ENCODE peak calls at places on chromosomes 13 and 19, in nine cellular contexts. X is psoas muscle, Z is A673, Y is AG10803, J is aorta, G is brain microvascular endothelial cell, Q is left lung, I is AG04449, R is spleen. S is an unnamed sample.

GRCh38 chr19:3119071-3119781 is 16.6 kb upstream of the GNA15 start:
- DNase-seq in X (no peak), Z (no peak), Y (no peak), J (no peak), G (no peak), Q (no peak), I (no peak), R (no peak), S (no peak)

GRCh38 chr13:100512422-100512821 is 76.2 kb downstream of the GGACT start:
- DNase-seq in X (no peak), Z (no peak), Y (no peak), J (no peak), G (peak), Q (no peak), I (no peak), R (no peak), S (no peak)

GRCh38 chr19:55460670-55461258 is 678 bp downstream of the ISOC2 start:
- DNase-seq in X (peak), Z (peak), Y (peak), J (peak), G (peak), Q (peak), I (no peak), R (peak), S (peak)

GRCh38 chr19:44635581-44636438 is 7.9 kb upstream of the PVR start:
- DNase-seq in X (no peak), Z (no peak), Y (peak), J (no peak), G (no peak), Q (no peak), I (no peak), R (no peak), S (peak)

GRCh38 chr19:2167896-2168618 is 4.3 kb downstream of the DOT1L start:
- DNase-seq in X (peak), Z (no peak), Y (peak), J (peak), G (no peak), Q (peak), I (no peak), R (peak), S (peak)

GRCh38 chr19:5369962-5370367 is 29.4 kb upstream of the PTPRS start:
- DNase-seq in X (peak), Z (peak), Y (no peak), J (no peak), G (peak), Q (no peak), I (no peak), R (peak), S (peak)

GRCh38 chr13:97119899-97120745 is 102.0 kb upstream of the MBNL2 start:
- DNase-seq in X (no peak), Z (no peak), Y (peak), J (no peak), G (peak), Q (no peak), I (no peak), R (no peak), S (no peak)

GRCh38 chr19:58562126-58563033 is 4.0 kb upstream of the UBE2M start:
- DNase-seq in X (peak), Z (peak), Y (peak), J (peak), G (no peak), Q (peak), I (no peak), R (peak), S (peak)

GRCh38 chr13:33379597-33379996 is 94.0 kb upstream of the STARD13 start:
- DNase-seq in X (no peak), Z (no peak), Y (no peak), J (no peak), G (no peak), Q (no peak), I (no peak), R (no peak), S (no peak)

GRCh38 chr19:24029941-24030636 is 56.9 kb upstream of the ZNF254 start:
- DNase-seq in X (no peak), Z (no peak), Y (no peak), J (no peak), G (no peak), Q (no peak), I (no peak), R (peak), S (no peak)

GRCh38 chr19:19461671-19462622 is 53.4 kb downstream of the TSSK6 start:
- DNase-seq in X (peak), Z (peak), Y (no peak), J (peak), G (no peak), Q (peak), I (no peak), R (peak), S (peak)

GRCh38 chr19:15564534-15565168 is 50.4 kb upstream of the CYP4F8 start:
- DNase-seq in X (no peak), Z (no peak), Y (no peak), J (peak), G (no peak), Q (no peak), I (no peak), R (peak), S (no peak)

GRCh38 chr19:51948979-51949378 is 21.7 kb downstream of the ZNF613 start:
- DNase-seq in X (no peak), Z (peak), Y (peak), J (peak), G (peak), Q (peak), I (no peak), R (no peak), S (peak)
- H3K4me3 ChIP-seq in X (no peak), Z (no peak), Y (peak), J (no peak), G (peak), Q (peak), I (peak), R (peak), S (peak)

GRCh38 chr19:7729211-7729610 is 2.7 kb downstream of the CLEC4G start:
- DNase-seq in X (no peak), Z (no peak), Y (no peak), J (no peak), G (no peak), Q (no peak), I (no peak), R (no peak), S (no peak)

GRCh38 chr19:7731218-7731595 is 703 bp downstream of the CLEC4G start:
- DNase-seq in X (no peak), Z (no peak), Y (no peak), J (peak), G (no peak), Q (no peak), I (no peak), R (peak), S (no peak)

GRCh38 chr19:7731615-7732014 is 295 bp downstream of the CLEC4G start:
- DNase-seq in X (no peak), Z (no peak), Y (no peak), J (no peak), G (no peak), Q (no peak), I (no peak), R (no peak), S (no peak)

GRCh38 chr19:7730286-7731217 is 1.4 kb downstream of the CLEC4G start:
- DNase-seq in X (no peak), Z (no peak), Y (no peak), J (no peak), G (no peak), Q (no peak), I (no peak), R (no peak), S (no peak)

GRCh38 chr19:7729831-7730285 is 2.1 kb downstream of the CLEC4G start:
- DNase-seq in X (no peak), Z (no peak), Y (no peak), J (no peak), G (no peak), Q (no peak), I (no peak), R (peak), S (no peak)
- H3K4me3 ChIP-seq in X (no peak), Z (no peak), Y (no peak), J (no peak), G (no peak), Q (no peak), I (no peak), R (no peak), S (no peak)

GRCh38 chr19:41341669-41342490 is 11.8 kb downstream of the TGFB1 start:
- DNase-seq in X (no peak), Z (no peak), Y (no peak), J (no peak), G (no peak), Q (no peak), I (no peak), R (peak), S (no peak)
- H3K4me3 ChIP-seq in X (no peak), Z (no peak), Y (no peak), J (no peak), G (no peak), Q (no peak), I (no peak), R (no peak), S (no peak)

DNA sequence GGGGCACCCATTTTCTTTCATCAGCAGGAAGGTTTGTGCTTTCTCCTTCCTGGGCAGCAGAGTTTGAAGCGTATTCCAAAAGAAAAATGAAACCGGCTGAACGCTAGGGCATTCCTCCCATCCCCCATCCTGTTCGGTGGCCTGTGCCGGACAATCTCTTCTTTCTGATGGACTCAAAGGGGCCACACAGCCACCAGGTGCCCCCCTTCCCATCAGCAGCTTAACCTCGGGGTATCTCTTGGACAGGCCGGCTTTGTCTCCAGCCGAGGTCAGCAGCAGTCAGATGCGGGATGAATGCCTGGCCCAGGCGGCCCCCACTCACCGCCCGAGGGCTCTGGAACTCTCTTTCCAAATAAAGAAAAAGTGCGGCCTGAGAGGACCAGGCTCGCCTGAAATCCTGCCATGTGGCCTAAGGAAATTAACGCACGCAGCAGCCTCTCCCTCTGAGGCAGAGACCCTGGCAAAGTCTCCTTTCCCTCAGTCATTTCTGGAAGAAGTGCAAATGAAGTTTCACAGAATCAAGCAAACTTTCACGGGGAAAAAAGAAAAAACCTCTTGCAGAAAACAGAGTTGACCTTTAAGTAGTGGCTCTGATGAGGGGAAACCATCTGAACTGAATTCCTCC is 67.8 kb downstream of the RASA3 start:
- DNase-seq in X (peak), Z (no peak), Y (peak), J (no peak), G (no peak), Q (no peak), I (no peak), R (peak), S (peak)
- H3K4me3 ChIP-seq in X (peak), Z (no peak), Y (peak), J (peak), G (peak), Q (peak), I (peak), R (peak), S (peak)

DNA sequence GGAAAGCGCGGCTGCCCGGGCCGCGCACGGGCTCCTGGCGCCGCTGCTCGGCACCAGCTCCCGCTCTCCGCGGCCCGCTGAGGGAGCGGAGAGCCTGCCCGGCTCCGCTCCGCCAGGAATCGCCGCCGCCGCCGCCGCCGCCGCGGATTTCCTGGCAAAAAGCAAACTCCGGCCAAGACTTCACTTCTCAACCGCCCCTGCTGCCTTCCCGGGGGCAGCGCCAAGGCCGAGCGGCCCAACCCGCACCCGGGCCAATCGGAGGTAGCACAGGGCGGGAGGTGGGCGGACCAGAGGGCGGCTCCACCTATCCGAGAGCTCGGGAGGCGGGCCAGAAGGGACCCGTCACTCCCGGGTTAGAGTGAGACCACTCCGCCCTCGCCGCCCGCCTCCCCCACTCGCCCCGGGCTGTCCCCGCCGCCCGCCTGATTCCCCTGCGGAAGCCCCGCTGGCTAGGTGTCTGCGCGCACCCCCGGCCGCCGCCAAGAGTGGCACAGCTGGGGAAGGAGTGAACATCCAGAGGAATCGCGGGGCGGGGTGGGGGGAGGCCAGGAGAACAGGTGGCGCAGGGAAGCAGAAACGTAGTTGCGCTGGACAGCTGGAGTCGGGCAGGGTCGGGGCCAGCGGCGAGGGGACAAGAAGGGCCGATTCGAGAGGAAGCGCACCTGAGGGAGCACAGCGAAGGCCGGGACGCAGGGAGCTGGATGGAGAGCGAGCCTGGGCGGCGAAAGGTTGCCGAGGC is at the start of gene LNX2:
- DNase-seq in X (peak), Z (peak), Y (peak), J (peak), G (peak), Q (peak), I (peak), R (peak), S (peak)
- H3K4me3 ChIP-seq in X (peak), Z (peak), Y (peak), J (peak), G (peak), Q (peak), I (peak), R (peak), S (peak)

GRCh38 chr13:112954488-112955270 is 14.3 kb upstream of the MCF2L start:
- DNase-seq in X (no peak), Z (no peak), Y (no peak), J (no peak), G (no peak), Q (no peak), I (no peak), R (peak), S (no peak)

GRCh38 chr13:112952759-112953541 is 16.1 kb upstream of the MCF2L start:
- DNase-seq in X (no peak), Z (no peak), Y (no peak), J (no peak), G (no peak), Q (no peak), I (no peak), R (peak), S (no peak)

GRCh38 chr13:112951674-112952371 is 17.2 kb upstream of the MCF2L start:
- DNase-seq in X (no peak), Z (no peak), Y (no peak), J (no peak), G (no peak), Q (no peak), I (no peak), R (no peak), S (no peak)

GRCh38 chr13:112955271-112955937 is 13.6 kb upstream of the MCF2L start:
- DNase-seq in X (no peak), Z (no peak), Y (no peak), J (no peak), G (no peak), Q (no peak), I (no peak), R (no peak), S (no peak)

DNA sequence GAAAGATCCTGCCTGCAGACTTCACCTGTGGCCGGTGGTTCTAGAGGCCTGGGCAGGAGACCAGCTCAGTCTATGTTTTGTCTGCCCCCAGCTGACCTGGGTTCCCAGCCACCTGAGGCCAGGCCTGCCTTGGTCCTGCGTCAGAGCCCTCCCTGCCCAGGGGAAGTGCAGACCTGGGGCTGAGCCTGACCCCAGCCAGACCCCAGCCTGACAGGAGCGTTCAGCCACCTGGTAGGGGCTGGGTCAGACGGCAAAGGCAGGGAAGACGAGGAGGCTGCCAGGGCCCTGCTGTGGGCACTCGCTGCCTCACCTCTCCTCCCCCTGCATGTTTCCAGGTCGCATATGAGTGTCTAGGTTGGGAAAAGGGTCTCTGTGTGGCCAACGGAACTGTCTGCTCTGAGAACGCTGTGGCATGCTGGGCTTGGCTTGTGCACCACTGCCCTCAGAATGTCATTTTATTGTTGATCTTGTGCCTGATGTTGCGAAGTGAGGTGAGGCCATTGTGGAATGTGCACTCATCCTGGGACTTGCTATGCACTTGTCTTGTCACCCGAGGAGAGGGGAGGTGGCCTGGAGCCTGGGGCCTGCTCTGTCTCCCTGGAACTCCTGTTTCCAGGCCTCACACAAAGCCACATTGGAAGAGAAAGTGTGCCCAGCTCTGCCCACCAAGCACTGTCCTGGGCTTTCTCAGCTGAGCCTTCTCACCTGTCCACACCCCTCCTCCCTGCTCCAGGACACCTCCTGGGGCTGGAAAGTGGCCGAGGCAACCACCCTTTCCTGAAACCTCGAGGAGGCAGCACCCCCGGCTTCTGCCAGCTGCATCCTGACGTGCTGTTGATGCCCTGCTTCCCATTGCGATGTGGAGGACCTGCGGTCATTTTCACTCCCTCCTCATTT is 15.2 kb upstream of the MCF2L start:
- DNase-seq in X (no peak), Z (no peak), Y (no peak), J (no peak), G (no peak), Q (no peak), I (no peak), R (peak), S (no peak)
- H3K4me3 ChIP-seq in X (no peak), Z (no peak), Y (no peak), J (no peak), G (no peak), Q (no peak), I (no peak), R (no peak), S (no peak)

GRCh38 chr19:38663156-38663651 is 15.8 kb downstream of the ACTN4 start:
- DNase-seq in X (no peak), Z (no peak), Y (no peak), J (no peak), G (no peak), Q (no peak), I (no peak), R (peak), S (no peak)
- H3K4me3 ChIP-seq in X (peak), Z (no peak), Y (no peak), J (no peak), G (no peak), Q (no peak), I (no peak), R (no peak), S (no peak)

GRCh38 chr13:63463782-63464610 is 2048.3 kb upstream of the PCDH20 start:
- DNase-seq in X (no peak), Z (no peak), Y (no peak), J (no peak), G (no peak), Q (no peak), I (no peak), R (no peak), S (no peak)
- H3K4me3 ChIP-seq in X (no peak), Z (no peak), Y (no peak), J (no peak), G (no peak), Q (no peak), I (no peak), R (no peak), S (no peak)

DNA sequence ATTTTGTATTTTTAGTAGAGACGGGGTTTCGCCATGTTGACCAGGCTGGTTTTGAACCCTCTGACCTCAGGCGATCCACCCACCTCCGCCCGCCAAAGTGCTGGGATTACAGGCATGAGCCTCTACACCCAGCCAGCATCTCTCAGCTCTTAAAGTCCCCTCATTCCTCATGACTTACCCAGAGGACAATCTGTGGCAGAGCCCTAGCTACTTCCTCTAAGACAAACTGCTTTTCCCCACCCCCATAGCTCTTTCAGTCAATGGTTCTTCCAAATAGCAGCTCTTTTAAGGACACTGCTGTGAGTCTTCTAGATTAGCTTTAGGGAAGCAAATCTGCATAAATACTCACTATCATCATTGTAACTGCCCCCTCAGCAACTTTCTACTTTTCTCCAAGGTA is 357.2 kb downstream of the TDRD3 start:
- DNase-seq in X (no peak), Z (peak), Y (no peak), J (no peak), G (no peak), Q (no peak), I (no peak), R (no peak), S (no peak)
- H3K4me3 ChIP-seq in X (no peak), Z (no peak), Y (no peak), J (no peak), G (no peak), Q (no peak), I (no peak), R (no peak), S (no peak)

GRCh38 chr19:30236006-30236405 is 136.2 kb upstream of the ZNF536 start:
- DNase-seq in X (no peak), Z (no peak), Y (peak), J (no peak), G (no peak), Q (no peak), I (no peak), R (no peak), S (no peak)
- H3K4me3 ChIP-seq in X (no peak), Z (no peak), Y (peak), J (no peak), G (no peak), Q (no peak), I (peak), R (no peak), S (no peak)

S was measured in adipocyte.